ENCODE peak calls at places on chromosomes 16 and 17, in ten cellular contexts. R is T-cell, Z is lung, S is Peyer's patch, H is KG1, F is gastrocnemius medialis, K is colonic mucosa, B is T1000, J is cardiac fibroblast, W is AG04450. E is an unnamed sample.

GRCh38 chr17:74052993-74053744 is 150.3 kb upstream of the RPL38 start:
- DNase-seq in R (no peak), Z (no peak), S (no peak), H (no peak), F (no peak), K (no peak), B (no peak), J (no peak), W (no peak), E (no peak)

GRCh38 chr16:3509470-3509928 is 8.7 kb downstream of the CLUAP1 start:
- DNase-seq in R (peak), Z (no peak), S (peak), H (no peak), F (no peak), K (peak), B (no peak), J (no peak), W (no peak), E (peak)

GRCh38 chr17:82574041-82574440 is 54.5 kb downstream of the FOXK2 start:
- DNase-seq in R (no peak), Z (no peak), S (no peak), H (no peak), F (no peak), K (no peak), B (no peak), J (no peak), W (no peak), E (no peak)

GRCh38 chr17:61828694-61829093 is 34.6 kb downstream of the BRIP1 start:
- DNase-seq in R (no peak), Z (no peak), S (no peak), H (no peak), F (no peak), K (no peak), B (no peak), J (no peak), W (no peak), E (no peak)

GRCh38 chr16:23155445-23156049 is 6.3 kb upstream of the USP31 start:
- DNase-seq in R (no peak), Z (no peak), S (no peak), H (no peak), F (no peak), K (no peak), B (no peak), J (peak), W (no peak), E (no peak)

GRCh38 chr17:63446981-63447687 is 1.0 kb upstream of the CYB561 start:
- DNase-seq in R (peak), Z (no peak), S (peak), H (peak), F (no peak), K (peak), B (no peak), J (no peak), W (no peak), E (peak)

GRCh38 chr17:19538095-19539039 is 4.7 kb downstream of the SLC47A1 start:
- DNase-seq in R (no peak), Z (peak), S (no peak), H (no peak), F (peak), K (no peak), B (no peak), J (no peak), W (no peak), E (no peak)

GRCh38 chr17:1162116-1162855 is 17.5 kb downstream of the ABR start:
- DNase-seq in R (no peak), Z (no peak), S (no peak), H (no peak), F (no peak), K (no peak), B (no peak), J (no peak), W (no peak), E (no peak)

GRCh38 chr17:72344613-72345012 is 223.8 kb downstream of the SOX9 start:
- DNase-seq in R (no peak), Z (no peak), S (no peak), H (no peak), F (no peak), K (no peak), B (no peak), J (no peak), W (no peak), E (no peak)

GRCh38 chr16:89115216-89115949 is 21.7 kb downstream of the ACSF3 start:
- DNase-seq in R (peak), Z (peak), S (peak), H (peak), F (peak), K (peak), B (no peak), J (peak), W (no peak), E (peak)